ENCODE peak calls at places on chromosomes 7 and 10, in five cellular contexts. W is lower leg skin, E is upper lobe of right lung, U is fibroblast of the aortic adventitia, A is AG10803. B is an unnamed sample.

GRCh38 chr10:64867501-64867962 is 1346.3 kb downstream of the REEP3 start:
- DNase-seq in U (no peak), A (no peak), W (no peak), E (no peak), B (no peak)

GRCh38 chr10:128036746-128037542 is 89.3 kb downstream of the MKI67 start:
- DNase-seq in A (peak; percentile 7), E (no peak), U (no peak), W (no peak), B (peak; percentile 39)

GRCh38 chr10:109374215-109374614 is 549.1 kb downstream of the XPNPEP1 start:
- DNase-seq in E (no peak), W (no peak), A (peak; percentile 69), U (peak; percentile 33), B (peak; percentile 20)

GRCh38 chr7:76509931-76510877 is at the start of gene UPK3B:
- DNase-seq in U (no peak), A (no peak), W (peak; percentile 86), E (peak; percentile 71), B (no peak)

GRCh38 chr10:67827811-67828210 is 10.2 kb downstream of the DNAJC12 start:
- DNase-seq in W (no peak), A (no peak), E (no peak), U (no peak), B (no peak)

GRCh38 chr10:60423920-60424319 is 34.2 kb upstream of the ANK3 start:
- DNase-seq in A (peak; percentile 35), U (peak; percentile 21), E (no peak), W (no peak), B (no peak)

GRCh38 chr10:1698185-1698584 is 39.1 kb downstream of the ADARB2 start:
- DNase-seq in E (no peak), A (no peak), W (no peak), U (no peak), B (no peak)

GRCh38 chr7:22726345-22726848 is 603 bp upstream of the IL6 start:
- DNase-seq in U (peak; percentile 92), E (peak; percentile 72), A (peak; percentile 85), W (no peak), B (peak; percentile 92)

GRCh38 chr10:17836917-17837316 is 27.8 kb downstream of the MRC1 start:
- DNase-seq in E (no peak), A (peak; percentile 57), W (no peak), U (peak; percentile 88), B (peak; percentile 78)

GRCh38 chr7:141184532-141185190 is 110.8 kb downstream of the TMEM178B start:
- DNase-seq in U (no peak), A (no peak), W (no peak), E (no peak), B (no peak)

DNA sequence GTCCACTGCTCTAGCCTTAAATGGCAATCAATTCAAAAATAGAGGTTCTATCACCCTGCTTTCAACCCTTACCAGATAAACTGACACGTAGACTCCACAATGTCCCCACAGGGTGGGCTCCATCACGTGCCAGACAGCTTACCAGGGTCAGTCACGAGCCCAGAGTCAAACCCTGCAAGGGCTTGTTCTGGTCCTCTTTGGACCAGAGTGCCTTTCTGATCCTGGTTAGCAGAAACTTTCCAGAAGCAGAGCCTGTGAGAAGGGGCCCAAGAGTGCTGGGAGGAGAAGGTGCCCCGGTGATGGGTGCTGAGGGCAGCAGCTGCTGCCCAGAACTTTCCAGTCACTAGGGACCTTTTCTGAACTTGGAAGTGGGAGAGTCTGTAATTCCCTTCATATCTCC is 354 bp upstream of the GIMAP5 start:
- DNase-seq in U (no peak), E (no peak), W (no peak), A (no peak), B (no peak)
- H3K4me3 ChIP-seq in U (no peak overlapping the region), E (peak overlapping the region; percentile 61), W (no peak overlapping the region), A (no peak overlapping the region), B (no peak overlapping the region)

GRCh38 chr7:27727058-27727457 is 12.9 kb upstream of the TAX1BP1 start:
- DNase-seq in W (no peak), U (no peak), E (no peak), A (no peak), B (no peak)

GRCh38 chr7:27734583-27734982 is 5.4 kb upstream of the TAX1BP1 start:
- DNase-seq in E (no peak), U (no peak), W (no peak), A (no peak), B (no peak)

GRCh38 chr7:27735165-27735564 is 4.8 kb upstream of the TAX1BP1 start:
- DNase-seq in A (no peak), W (no peak), U (no peak), E (no peak), B (no peak)

GRCh38 chr7:27730112-27730511 is 9.8 kb upstream of the TAX1BP1 start:
- DNase-seq in E (no peak), U (no peak), W (no peak), A (no peak), B (no peak)
- TF ChIP-seq CTCF in E (no peak), U (no peak), W (no peak), A (no peak), B (no peak)

GRCh38 chr7:8435120-8435519 is 1.7 kb downstream of the NXPH1 start:
- DNase-seq in E (no peak), U (no peak), W (no peak), A (no peak), B (no peak)

GRCh38 chr7:8435597-8436243 is 2.3 kb downstream of the NXPH1 start:
- DNase-seq in E (no peak), W (no peak), U (no peak), A (no peak), B (no peak)

GRCh38 chr7:8433477-8434289 is at the start of gene NXPH1:
- DNase-seq in U (no peak), A (no peak), E (peak; percentile 62), W (no peak), B (no peak)

GRCh38 chr7:8436965-8437364 is 3.6 kb downstream of the NXPH1 start:
- DNase-seq in U (no peak), W (no peak), A (no peak), E (peak; percentile 76), B (peak; percentile 4)

GRCh38 chr7:8434290-8435002 is 1.0 kb downstream of the NXPH1 start:
- DNase-seq in E (no peak), A (no peak), U (no peak), W (no peak), B (no peak)
- H3K4me3 ChIP-seq in E (no peak overlapping the region), A (no peak overlapping the region), U (no peak overlapping the region), W (no peak overlapping the region), B (no peak overlapping the region)

GRCh38 chr7:51949726-51950644 is 633.4 kb upstream of the COBL start:
- DNase-seq in E (no peak), U (no peak), W (no peak), A (no peak), B (no peak)
- TF ChIP-seq CTCF in E (no peak), U (no peak), W (no peak), A (no peak), B (no peak)